ENCODE peak calls at places on chromosomes 1 and 21, in six cellular contexts. V, K, R, C, O and A are unnamed samples.

GRCh38 chr1:45009956-45010854 is 919 bp downstream of the HECTD3 start:
- DNase-seq in O (peak), R (no peak), K (peak), C (no peak), V (no peak), A (peak)

GRCh38 chr1:154157520-154158306 is 2.8 kb upstream of the NUP210L start:
- DNase-seq in V (no peak), K (peak), O (no peak), R (no peak), C (no peak), A (no peak)

GRCh38 chr1:183913556-183913955 is 108.6 kb downstream of the RGL1 start:
- DNase-seq in C (no peak), K (no peak), R (no peak), O (no peak), V (no peak), A (no peak)

GRCh38 chr1:206702803-206703202 is 18.1 kb downstream of the MAPKAPK2 start:
- DNase-seq in C (no peak), R (no peak), K (no peak), O (no peak), V (no peak), A (no peak)

GRCh38 chr1:173161510-173162221 is 45.5 kb downstream of the TNFSF4 start:
- DNase-seq in C (no peak), R (peak), K (no peak), O (no peak), V (no peak), A (no peak)

GRCh38 chr1:31765516-31765915 is 1.4 kb upstream of the ADGRB2 start:
- DNase-seq in C (no peak), K (no peak), V (no peak), R (no peak), O (no peak), A (no peak)

GRCh38 chr1:179082308-179083030 is 599 bp downstream of the TOR3A start:
- DNase-seq in O (peak), R (no peak), V (peak), K (peak), C (no peak), A (peak)

GRCh38 chr1:211327341-211327921 is 798 bp downstream of the TRAF5 start:
- DNase-seq in C (no peak), K (peak), V (no peak), O (peak), R (no peak), A (peak)

GRCh38 chr1:119139393-119139792 is 1.1 kb downstream of the WARS2 start:
- DNase-seq in R (no peak), O (no peak), K (peak), C (no peak), V (no peak), A (no peak)

GRCh38 chr1:31102501-31102950 is 37.0 kb upstream of the PUM1 start:
- DNase-seq in O (no peak), R (no peak), C (no peak), V (no peak), K (no peak), A (peak)

GRCh38 chr1:42931911-42932422 is 26.7 kb downstream of the SLC2A1 start:
- DNase-seq in R (no peak), O (peak), K (peak), V (no peak), C (no peak), A (no peak)

GRCh38 chr1:156198831-156199349 is 5.0 kb downstream of the SLC25A44 start:
- DNase-seq in V (no peak), R (no peak), O (no peak), C (no peak), K (no peak), A (no peak)

GRCh38 chr1:208202333-208202987 is 41.7 kb downstream of the PLXNA2 start:
- DNase-seq in C (no peak), V (no peak), K (no peak), O (peak), R (no peak), A (no peak)

GRCh38 chr21:33767236-33767635 is 124.9 kb downstream of the ITSN1 start:
- DNase-seq in K (no peak), R (no peak), C (no peak), O (no peak), V (no peak), A (no peak)

GRCh38 chr21:33760641-33761103 is 118.4 kb downstream of the ITSN1 start:
- DNase-seq in R (no peak), V (no peak), C (no peak), K (no peak), O (no peak), A (no peak)

GRCh38 chr21:33763573-33763881 is 121.2 kb downstream of the ITSN1 start:
- DNase-seq in V (no peak), R (no peak), C (no peak), O (no peak), K (no peak), A (no peak)

GRCh38 chr21:33762798-33763572 is 120.7 kb downstream of the ITSN1 start:
- DNase-seq in R (no peak), O (peak), V (no peak), C (no peak), K (no peak), A (no peak)

GRCh38 chr21:33761104-33762036 is 119.1 kb downstream of the ITSN1 start:
- DNase-seq in K (peak), O (peak), C (no peak), V (peak), R (peak), A (no peak)
- TF ChIP-seq JUND in K (peak), O (peak), C (no peak), V (no peak), R (peak), A (peak)

GRCh38 chr1:229841230-229841629 is 215.2 kb downstream of the URB2 start:
- DNase-seq in R (no peak), O (no peak), C (no peak), V (no peak), K (no peak), A (no peak)

GRCh38 chr1:229844675-229845074 is 218.6 kb downstream of the URB2 start:
- DNase-seq in K (peak), V (no peak), O (peak), C (no peak), R (no peak), A (no peak)

GRCh38 chr1:229845410-229846138 is 219.5 kb downstream of the URB2 start:
- DNase-seq in C (no peak), R (no peak), V (no peak), K (no peak), O (peak), A (no peak)

GRCh38 chr1:229842302-229843255 is 216.5 kb downstream of the URB2 start:
- DNase-seq in O (no peak), V (no peak), C (no peak), K (no peak), R (no peak), A (no peak)

GRCh38 chr1:229843627-229844238 is 217.7 kb downstream of the URB2 start:
- DNase-seq in C (no peak), V (peak), O (peak), K (peak), R (peak), A (no peak)
- TF ChIP-seq JUND in C (no peak), V (no peak), O (no peak), K (peak), R (no peak), A (no peak)

GRCh38 chr1:228284521-228284920 is 76.7 kb downstream of the OBSCN start:
- DNase-seq in O (no peak), C (no peak), V (no peak), R (no peak), K (no peak), A (no peak)
- TF ChIP-seq JUND in O (no peak), C (no peak), V (no peak), R (no peak), K (no peak), A (no peak)

GRCh38 chr1:25033828-25034451 is 103.9 kb upstream of the RUNX3 start:
- DNase-seq in C (no peak), V (no peak), R (no peak), K (no peak), O (no peak), A (no peak)

GRCh38 chr1:25031601-25031965 is 101.5 kb upstream of the RUNX3 start:
- DNase-seq in C (no peak), V (no peak), K (no peak), R (no peak), O (no peak), A (no peak)

GRCh38 chr1:25030674-25031589 is 100.9 kb upstream of the RUNX3 start:
- DNase-seq in O (no peak), V (no peak), K (no peak), R (no peak), C (no peak), A (no peak)

GRCh38 chr1:25033030-25033827 is 103.2 kb upstream of the RUNX3 start:
- DNase-seq in K (no peak), R (no peak), V (no peak), C (no peak), O (no peak), A (no peak)

GRCh38 chr1:25031966-25032667 is 102.0 kb upstream of the RUNX3 start:
- DNase-seq in K (no peak), R (no peak), V (no peak), C (no peak), O (no peak), A (no peak)
- TF ChIP-seq JUND in K (no peak), R (no peak), V (no peak), C (no peak), O (no peak), A (no peak)

DNA sequence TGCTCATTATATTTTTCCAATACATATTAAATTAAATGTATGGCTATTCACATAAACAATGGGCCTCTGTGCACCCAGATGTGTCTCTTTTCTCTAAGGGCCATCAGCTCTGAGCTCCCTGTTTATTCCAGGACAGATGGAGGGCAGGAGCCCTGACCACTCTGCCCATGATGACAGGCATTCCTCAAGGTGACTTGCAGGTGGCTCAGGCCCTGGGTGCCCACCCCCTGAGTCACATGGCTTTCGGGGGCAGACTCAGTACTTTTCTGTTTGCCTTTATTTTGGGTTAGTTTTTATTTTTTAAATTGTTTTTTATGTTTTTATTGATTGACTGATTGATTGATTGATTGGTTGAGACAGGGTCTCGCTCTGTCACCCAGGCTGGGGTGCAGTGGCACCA is 6.4 kb upstream of the LRP8 start:
- DNase-seq in C (no peak), V (no peak), R (no peak), K (no peak), O (no peak), A (no peak)
- TF ChIP-seq JUND in C (no peak), V (no peak), R (no peak), K (no peak), O (no peak), A (no peak)

DNA sequence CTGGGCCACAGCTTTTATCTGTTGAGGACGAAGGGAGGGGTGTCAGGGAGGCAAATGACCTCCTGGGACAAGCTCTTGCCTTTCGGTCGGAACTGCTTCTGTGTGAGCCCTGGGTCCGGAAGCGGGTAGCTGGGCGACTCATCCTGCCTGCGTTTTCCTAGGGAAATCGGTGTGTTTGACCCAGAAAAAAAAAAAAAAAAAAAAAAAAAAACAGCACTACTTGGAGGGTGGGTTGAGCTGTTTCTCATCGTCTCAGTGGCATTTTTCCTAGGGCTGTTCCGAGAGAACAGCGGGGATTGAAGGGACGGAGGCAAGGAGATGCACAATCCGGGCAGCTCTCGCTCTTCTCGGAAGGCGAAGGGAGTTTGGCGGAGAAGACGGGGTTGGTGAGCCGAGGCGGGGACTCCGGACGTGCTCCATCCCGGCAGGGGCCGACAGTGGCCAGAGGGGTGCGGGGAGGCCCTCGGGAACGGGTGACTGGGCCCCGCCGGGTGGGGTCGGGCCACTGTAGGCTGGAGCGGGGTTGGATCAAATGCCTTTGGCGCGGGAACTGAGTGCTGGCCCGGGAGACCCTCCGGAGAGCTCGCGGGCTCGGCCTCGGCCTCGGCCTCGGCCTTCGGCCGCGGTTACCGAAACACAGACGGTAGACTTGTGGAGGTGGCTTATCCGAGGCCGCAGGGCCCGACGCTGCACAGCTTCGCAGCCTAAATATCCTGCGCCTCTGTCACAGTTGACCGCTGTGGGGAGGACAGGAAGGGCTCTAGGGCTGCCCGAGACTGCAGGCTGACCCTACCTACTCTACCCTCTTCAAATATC is 2.4 kb upstream of the BARHL2 start:
- DNase-seq in R (no peak), K (no peak), O (no peak), C (no peak), V (no peak), A (no peak)
- TF ChIP-seq JUND in R (no peak), K (no peak), O (no peak), C (no peak), V (no peak), A (no peak)